ENCODE peak calls at places on chromosomes 1 and 21, in five cellular contexts. F is HCT116; C is psoas muscle; B is mucosa of descending colon; R is CD8-positive, alpha-beta T cell. N is an unnamed sample.

GRCh38 chr21:34950980-34951379 is 98.1 kb downstream of the RUNX1 start:
- ATAC-seq in C (no peak), R (no peak), B (no peak), F (no peak), N (no peak)

GRCh38 chr1:158067651-158068050 is 74.2 kb downstream of the KIRREL1 start:
- ATAC-seq in C (peak), B (peak), R (no peak), F (no peak), N (peak)

GRCh38 chr21:42247716-42248115 is 28.8 kb downstream of the ABCG1 start:
- ATAC-seq in B (no peak), F (no peak), R (no peak), C (no peak), N (no peak)

GRCh38 chr1:165287781-165288180 is 68.7 kb downstream of the LMX1A start:
- ATAC-seq in B (peak), R (no peak), C (no peak), F (no peak), N (no peak)

GRCh38 chr1:51534447-51534846 is 15.4 kb upstream of the EPS15 start:
- ATAC-seq in F (peak), R (no peak), C (no peak), B (no peak), N (no peak)

GRCh38 chr1:216627252-216627651 is 96.0 kb downstream of the ESRRG start:
- ATAC-seq in F (no peak), B (no peak), C (peak), R (no peak), N (no peak)

GRCh38 chr1:15950763-15951295 is 25.1 kb downstream of the ZBTB17 start:
- ATAC-seq in R (no peak), C (no peak), F (no peak), B (peak), N (no peak)

GRCh38 chr1:26705788-26706237 is 10.0 kb downstream of the ARID1A start:
- ATAC-seq in B (peak), F (peak), R (no peak), C (peak), N (peak)

GRCh38 chr1:174158767-174159252 is 510 bp upstream of the RABGAP1L start:
- ATAC-seq in C (no peak), R (peak), F (peak), B (peak), N (no peak)

GRCh38 chr1:25590096-25590824 is 26.3 kb upstream of the MAN1C1 start:
- ATAC-seq in R (no peak), B (no peak), F (no peak), C (peak), N (peak)

GRCh38 chr1:189708674-189709073 is 769.0 kb downstream of the BRINP3 start:
- ATAC-seq in C (no peak), F (peak), R (no peak), B (no peak), N (no peak)

GRCh38 chr1:173862769-173863223 is 5.0 kb downstream of the GAS5 start:
- ATAC-seq in R (no peak), B (no peak), F (peak), C (no peak), N (no peak)

GRCh38 chr1:150981805-150982712 is at the start of gene ANXA9:
- ATAC-seq in R (no peak), F (peak), C (no peak), B (peak), N (peak)

GRCh38 chr1:101130673-101131072 is 105.1 kb upstream of the DPH5 start:
- ATAC-seq in B (no peak), R (no peak), F (no peak), C (no peak), N (no peak)

GRCh38 chr1:156659672-156659993 is 17.6 kb downstream of the NES start:
- ATAC-seq in B (no peak), C (no peak), R (no peak), F (no peak), N (no peak)

GRCh38 chr1:1033731-1034437 is 14.0 kb downstream of the AGRN start:
- ATAC-seq in F (no peak), C (no peak), R (no peak), B (peak), N (no peak)

GRCh38 chr1:87723193-87723592 is 394.5 kb downstream of the LMO4 start:
- ATAC-seq in R (no peak), F (no peak), B (no peak), C (no peak), N (no peak)

GRCh38 chr1:246338546-246338945 is 168.5 kb downstream of the SMYD3 start:
- ATAC-seq in F (no peak), B (no peak), C (no peak), R (no peak), N (no peak)

GRCh38 chr1:228282329-228283042 is 74.6 kb downstream of the OBSCN start:
- ATAC-seq in F (no peak), C (peak), R (no peak), B (no peak), N (no peak)

GRCh38 chr1:228685081-228685480 is 50.2 kb upstream of the RHOU start:
- ATAC-seq in C (no peak), F (no peak), R (no peak), B (no peak), N (no peak)

GRCh38 chr1:79629414-79629813 is 622.9 kb upstream of the ADGRL4 start:
- ATAC-seq in C (no peak), R (no peak), F (no peak), B (no peak), N (no peak)

GRCh38 chr1:210223174-210223904 is 9.3 kb upstream of the SERTAD4 start:
- ATAC-seq in C (no peak), B (peak), R (no peak), F (no peak), N (no peak)

GRCh38 chr1:236322566-236323409 is 41.0 kb upstream of the ERO1B start:
- ATAC-seq in R (no peak), B (no peak), C (no peak), F (no peak), N (no peak)

GRCh38 chr1:179743679-179744400 is 749 bp downstream of the FAM163A start:
- ATAC-seq in F (no peak), C (no peak), R (no peak), B (no peak), N (no peak)

GRCh38 chr1:109573785-109574184 is 25.4 kb downstream of the GNAI3 start:
- ATAC-seq in C (no peak), F (no peak), B (peak), R (no peak), N (no peak)

GRCh38 chr1:2050793-2051682 is 827 bp downstream of the PRKCZ start:
- ATAC-seq in R (no peak), C (no peak), B (no peak), F (no peak), N (no peak)
- H3K4me3 ChIP-seq in R (peak), C (peak), B (peak), F (peak), N (peak)

DNA sequence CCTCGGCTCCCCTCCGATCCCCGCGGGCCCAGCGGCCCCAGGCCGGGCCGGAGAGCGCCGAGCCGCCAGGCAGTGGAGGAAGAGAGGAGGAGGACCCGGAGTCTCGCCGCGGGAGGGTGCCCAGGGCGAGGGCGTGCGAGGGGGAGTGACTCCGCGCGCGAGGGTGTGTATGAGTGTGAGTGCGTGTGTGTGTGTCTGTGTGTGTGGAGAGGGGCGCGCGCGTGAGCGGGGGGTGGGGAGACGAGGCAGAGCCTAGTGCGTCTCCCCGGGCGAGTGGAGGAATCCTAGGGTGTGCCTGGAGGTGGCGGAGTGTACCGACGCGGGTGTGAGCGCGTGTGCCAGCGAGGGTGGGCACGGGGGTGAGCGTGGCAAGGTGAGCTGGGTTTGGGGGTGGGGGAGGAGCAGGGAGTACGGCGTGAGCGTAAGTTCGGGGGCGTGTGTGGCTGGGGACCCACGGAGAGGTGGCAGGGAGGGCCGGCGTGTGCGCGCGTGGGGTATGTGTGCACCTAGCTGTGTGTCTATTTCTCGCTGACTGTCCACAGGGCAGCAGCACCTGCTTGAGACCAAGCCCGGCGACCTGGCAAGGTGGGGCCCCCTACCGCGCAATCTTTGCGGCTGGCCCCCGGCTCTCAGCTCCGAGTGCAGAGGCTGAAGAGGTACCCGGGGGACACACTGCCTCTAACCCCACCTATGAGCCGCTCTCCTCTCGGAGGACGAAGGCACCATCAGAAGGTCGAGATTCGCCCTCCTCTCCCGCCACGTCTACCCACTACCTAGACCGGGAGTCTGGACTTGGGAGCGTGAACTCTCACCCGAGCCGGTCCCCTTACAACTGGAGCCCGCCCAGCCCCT is 784 bp upstream of the KCND3 start:
- ATAC-seq in C (peak), F (peak), B (peak), R (no peak), N (no peak)
- H3K4me3 ChIP-seq in C (peak), F (peak), B (no peak), R (no peak), N (peak)

GRCh38 chr1:224499204-224499603 is 64.6 kb upstream of the WDR26 start:
- ATAC-seq in B (no peak), F (no peak), C (no peak), R (no peak), N (no peak)

GRCh38 chr1:224495861-224496260 is 61.3 kb upstream of the WDR26 start:
- ATAC-seq in C (no peak), R (no peak), B (no peak), F (no peak), N (no peak)

GRCh38 chr1:224497714-224498573 is 63.3 kb upstream of the WDR26 start:
- ATAC-seq in F (peak), C (peak), B (peak), R (peak), N (peak)

GRCh38 chr1:224498574-224499170 is 64.1 kb upstream of the WDR26 start:
- ATAC-seq in F (no peak), B (peak), R (no peak), C (no peak), N (no peak)

DNA sequence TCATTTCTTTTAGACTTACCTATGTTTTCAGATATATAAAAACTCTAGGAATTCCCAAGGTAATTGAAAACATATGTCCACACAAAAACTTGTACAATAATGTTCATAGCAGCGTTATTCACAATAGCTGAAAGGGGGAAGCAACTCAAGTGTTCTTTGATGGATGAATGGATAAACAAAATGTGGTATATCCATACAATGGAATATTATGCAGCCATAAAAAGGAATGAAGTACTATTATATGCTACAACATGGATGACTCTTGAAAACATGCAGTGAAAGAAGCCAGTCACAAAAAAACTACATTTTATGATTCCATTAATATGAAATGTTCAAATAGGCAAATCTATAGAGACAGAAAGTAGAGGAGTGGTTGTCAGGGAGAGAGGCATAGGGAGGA is 62.2 kb upstream of the WDR26 start:
- ATAC-seq in C (no peak), F (no peak), R (no peak), B (no peak), N (no peak)
- H3K4me3 ChIP-seq in C (no peak), F (no peak), R (no peak), B (no peak), N (no peak)

GRCh38 chr1:184970691-184971161 is 3.6 kb downstream of the NIBAN1 start:
- ATAC-seq in B (no peak), C (no peak), F (no peak), R (no peak), N (no peak)
- H3K4me3 ChIP-seq in B (no peak), C (peak), F (no peak), R (no peak), N (peak)

DNA sequence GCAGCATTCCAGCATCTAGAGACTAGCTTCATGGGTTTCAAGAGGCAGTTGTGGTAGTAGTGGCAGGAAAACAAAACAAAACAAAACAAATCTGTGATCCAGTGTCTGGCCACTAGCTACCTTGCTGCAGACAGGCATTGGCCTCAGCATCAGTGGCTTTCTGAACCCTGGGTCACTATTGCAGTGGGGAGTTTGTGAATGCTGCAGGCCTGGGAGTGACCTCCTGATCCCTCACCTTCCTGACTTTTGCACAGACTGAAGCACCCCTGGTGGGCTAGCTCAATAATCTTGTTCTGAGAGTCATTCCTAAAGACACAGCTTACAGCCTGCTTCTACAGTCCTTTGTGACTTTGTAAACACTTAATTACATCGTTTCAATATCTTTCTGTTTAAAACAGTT is 24.9 kb upstream of the APCS start:
- ATAC-seq in B (no peak), R (no peak), C (no peak), F (no peak), N (no peak)
- H3K4me3 ChIP-seq in B (no peak), R (no peak), C (no peak), F (no peak), N (no peak)

GRCh38 chr1:9245230-9245619 is 10.7 kb downstream of the H6PD start:
- ATAC-seq in F (no peak), C (no peak), B (no peak), R (no peak), N (no peak)

GRCh38 chr1:9242338-9242969 is 7.9 kb downstream of the H6PD start:
- ATAC-seq in R (no peak), F (no peak), B (peak), C (peak), N (peak)

GRCh38 chr1:9245661-9246060 is 11.1 kb downstream of the H6PD start:
- ATAC-seq in F (no peak), R (no peak), B (no peak), C (no peak), N (no peak)

GRCh38 chr1:9246215-9246614 is 11.6 kb downstream of the H6PD start:
- ATAC-seq in B (no peak), R (no peak), C (no peak), F (no peak), N (no peak)

DNA sequence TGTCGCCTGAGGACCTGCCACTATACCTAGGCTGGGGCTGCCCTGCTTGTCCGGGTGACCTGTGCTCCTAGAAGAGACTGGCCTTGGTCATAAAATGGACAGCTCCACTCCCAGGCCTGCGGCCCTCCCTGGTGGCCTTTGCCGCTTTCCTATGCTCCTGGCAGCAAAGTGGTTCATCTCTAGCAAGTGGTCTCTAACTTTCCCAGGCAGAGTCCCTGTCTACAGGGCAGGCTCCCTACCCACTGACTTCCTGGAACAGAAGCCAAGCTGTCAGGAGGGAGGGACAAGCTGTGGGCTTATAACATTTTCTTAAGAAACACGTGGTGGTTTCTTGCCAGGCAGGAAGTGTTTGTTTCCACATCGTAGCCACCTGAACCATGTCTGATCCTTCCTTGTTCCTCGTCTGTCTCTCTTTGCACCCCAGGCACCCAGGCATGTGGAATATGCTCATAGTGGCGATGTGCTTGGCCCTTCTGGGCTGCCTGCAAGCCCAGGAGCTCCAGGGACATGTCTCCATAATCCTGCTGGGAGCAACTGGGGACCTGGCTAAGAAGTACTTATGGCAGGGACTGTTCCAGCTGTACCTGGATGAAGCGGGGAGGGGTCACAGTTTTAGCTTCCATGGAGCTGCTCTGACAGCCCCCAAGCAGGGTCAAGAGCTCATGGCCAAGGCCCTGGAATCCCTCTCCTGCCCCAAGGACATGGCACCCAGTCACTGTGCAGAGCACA is 10.1 kb downstream of the H6PD start:
- ATAC-seq in F (no peak), C (no peak), B (peak), R (no peak), N (no peak)
- H3K4me3 ChIP-seq in F (no peak), C (peak), B (no peak), R (no peak), N (no peak)

GRCh38 chr1:19213580-19213979 is 3.5 kb upstream of the UBR4 start:
- ATAC-seq in F (no peak), B (no peak), R (no peak), C (no peak), N (no peak)
- H3K4me3 ChIP-seq in F (no peak), B (no peak), R (no peak), C (no peak), N (no peak)

DNA sequence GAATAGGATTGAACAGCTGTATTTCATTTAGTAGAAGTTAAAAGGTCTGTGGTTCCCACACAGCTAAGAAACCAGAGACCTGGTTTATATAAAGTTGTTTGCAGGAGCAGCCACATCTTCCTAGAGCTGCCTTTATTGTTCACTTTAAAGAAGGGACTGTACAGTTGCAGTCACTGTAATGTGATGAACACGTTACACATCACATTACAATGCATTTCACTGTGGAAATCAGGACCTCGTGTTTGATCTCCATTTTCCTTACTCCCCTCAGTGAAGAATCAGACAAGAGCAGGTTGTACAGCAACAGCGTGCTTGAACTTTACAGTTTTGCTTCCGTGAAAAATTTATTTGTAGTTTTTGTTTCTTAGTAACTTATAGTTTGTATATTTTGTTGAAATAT is 1.3 kb downstream of the GBP6 start:
- ATAC-seq in B (no peak), F (no peak), R (no peak), C (no peak), N (no peak)
- H3K4me3 ChIP-seq in B (no peak), F (no peak), R (no peak), C (no peak), N (no peak)

GRCh38 chr1:116374340-116375164 is 1.5 kb downstream of the ATP1A1 start:
- ATAC-seq in R (peak), C (no peak), F (no peak), B (no peak), N (no peak)

GRCh38 chr1:116376734-116377096 is 3.7 kb downstream of the ATP1A1 start:
- ATAC-seq in F (no peak), B (no peak), R (no peak), C (no peak), N (no peak)

GRCh38 chr1:116373451-116374339 is 651 bp downstream of the ATP1A1 start:
- ATAC-seq in C (peak), B (peak), F (peak), R (peak), N (peak)

GRCh38 chr1:116375884-116376733 is 3.1 kb downstream of the ATP1A1 start:
- ATAC-seq in C (peak), R (no peak), B (peak), F (peak), N (peak)

DNA sequence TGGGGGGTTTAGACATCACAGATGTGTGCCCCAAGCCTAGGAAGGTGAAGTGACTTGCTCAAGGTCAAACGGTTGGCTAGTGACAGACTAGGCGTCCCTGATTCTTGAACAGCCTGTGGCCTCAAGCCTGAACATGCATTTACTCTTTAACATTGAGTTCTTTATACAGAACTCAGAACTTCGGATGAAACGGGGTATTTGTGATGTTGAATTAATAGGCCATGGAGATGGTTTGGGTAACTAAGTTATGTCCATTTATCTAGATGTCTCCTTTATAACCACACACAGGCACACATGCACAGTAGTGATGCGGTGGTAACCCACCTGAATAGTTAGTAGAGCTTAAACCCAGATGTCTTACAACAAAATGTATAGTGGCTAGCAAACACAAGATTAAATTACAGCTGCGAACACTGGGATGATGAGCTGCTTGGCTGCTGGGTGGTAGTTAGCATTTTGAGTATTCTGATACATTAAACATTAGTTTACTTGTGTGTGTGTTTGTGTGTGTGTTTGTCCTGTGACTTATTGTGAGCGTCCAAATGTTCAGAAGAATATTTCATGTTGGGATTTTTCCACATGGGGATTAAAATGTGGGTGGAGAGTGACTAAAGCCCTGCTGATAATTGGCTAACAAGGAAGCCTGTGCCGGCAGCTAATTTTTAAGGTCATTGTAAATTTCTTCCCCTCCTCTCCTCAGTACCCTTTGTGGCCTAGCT is 2.3 kb downstream of the ATP1A1 start:
- ATAC-seq in C (no peak), B (no peak), R (no peak), F (no peak), N (no peak)
- H3K4me3 ChIP-seq in C (peak), B (peak), R (peak), F (peak), N (peak)